ENCODE peak calls at places on chromosomes 5 and 9, in five cellular contexts. C is Right ventricle myocardium superior, U is anterior cingulate cortex, D is GOT3, L is dermis microvascular lymphatic vessel endothelial cell. P is an unnamed sample.
A peak's percentile ranks its signal among the peaks of the same experiment; 100 is the strongest.

GRCh38 chr9:37512439-37512838 is 26.7 kb downstream of the POLR1E start:
- DNase-seq in D (no peak), U (no peak), L (no peak), C (no peak), P (no peak)

GRCh38 chr5:50958852-50959457 is 292.5 kb downstream of the PARP8 start:
- DNase-seq in U (no peak), C (no peak), L (peak; percentile 25), D (no peak), P (no peak)

GRCh38 chr9:98861881-98862501 is 54.5 kb downstream of the GALNT12 start:
- DNase-seq in C (no peak), L (no peak), U (no peak), D (peak; percentile 10), P (no peak)

GRCh38 chr5:132180134-132180745 is 47.4 kb downstream of the P4HA2 start:
- DNase-seq in D (no peak), L (peak; percentile 27), C (no peak), U (no peak), P (no peak)

GRCh38 chr9:34233691-34234090 is 54.8 kb downstream of the UBAP1 start:
- DNase-seq in D (no peak), L (no peak), U (no peak), C (no peak), P (no peak)

GRCh38 chr9:73441223-73441622 is 289.6 kb downstream of the ANXA1 start:
- DNase-seq in L (no peak), U (no peak), C (no peak), D (no peak), P (no peak)

GRCh38 chr5:55920784-55921183 is 69.6 kb downstream of the IL31RA start:
- DNase-seq in D (no peak), L (no peak), U (no peak), C (no peak), P (no peak)

GRCh38 chr9:114932502-114932901 is 2.1 kb upstream of the TNFSF8 start:
- DNase-seq in C (no peak), U (no peak), L (no peak), D (no peak), P (no peak)

GRCh38 chr5:143557061-143557818 is 153.8 kb upstream of the NR3C1 start:
- DNase-seq in L (no peak), C (no peak), U (no peak), D (no peak), P (no peak)

GRCh38 chr5:62299097-62299496 is 6.9 kb upstream of the KIF2A start:
- DNase-seq in L (no peak), C (no peak), U (no peak), D (no peak), P (no peak)

GRCh38 chr5:9852686-9853085 is 222.5 kb upstream of the TAS2R1 start:
- DNase-seq in D (no peak), U (no peak), C (no peak), L (no peak), P (no peak)

GRCh38 chr9:87497604-87498045 is at the start of gene DAPK1:
- DNase-seq in D (no peak), U (peak; percentile 32), L (no peak), C (peak; percentile 77), P (peak; percentile 84)

GRCh38 chr9:2066312-2067273 is 51.4 kb downstream of the SMARCA2 start:
- DNase-seq in U (no peak), L (peak; percentile 30), C (no peak), D (no peak), P (no peak)

GRCh38 chr5:72394688-72395087 is 74.5 kb downstream of the PTCD2 start:
- DNase-seq in L (no peak), C (no peak), D (no peak), U (no peak), P (no peak)

GRCh38 chr9:83430681-83431080 is 107.5 kb downstream of the FRMD3 start:
- DNase-seq in L (no peak), C (no peak), D (no peak), U (no peak), P (no peak)

GRCh38 chr5:108681079-108681921 is 66.4 kb upstream of the FER start:
- DNase-seq in D (no peak), C (no peak), U (no peak), L (peak; percentile 56), P (no peak)

GRCh38 chr5:133868946-133869674 is 99.3 kb downstream of the C5orf15 start:
- DNase-seq in D (peak; percentile 27), L (peak; percentile 41), U (peak; percentile 55), C (peak; percentile 85), P (peak; percentile 82)

GRCh38 chr9:136399176-136400037 is 563 bp downstream of the SNAPC4 start:
- DNase-seq in L (no peak), C (no peak), U (no peak), D (no peak), P (no peak)

GRCh38 chr5:108421713-108422112 is 39.8 kb upstream of the FBXL17 start:
- DNase-seq in L (no peak), C (no peak), U (no peak), D (no peak), P (no peak)

GRCh38 chr9:37929441-37929895 is 25.5 kb upstream of the SLC25A51 start:
- DNase-seq in D (no peak), L (no peak), C (no peak), U (no peak), P (peak; percentile 22)

GRCh38 chr9:18610956-18611355 is 137.0 kb downstream of the ADAMTSL1 start:
- DNase-seq in L (no peak), D (no peak), U (peak; percentile 30), C (no peak), P (no peak)

GRCh38 chr5:146565764-146566163 is 49.8 kb upstream of the GPR151 start:
- DNase-seq in C (no peak), D (no peak), L (peak; percentile 4), U (peak; percentile 47), P (no peak)

GRCh38 chr5:97383996-97384395 is 200.9 kb upstream of the RIOK2 start:
- DNase-seq in D (no peak), L (no peak), U (no peak), C (no peak), P (no peak)

GRCh38 chr5:88051148-88051547 is 217.5 kb downstream of the TMEM161B start:
- DNase-seq in L (no peak), C (no peak), U (no peak), D (no peak), P (no peak)

GRCh38 chr9:33791117-33791516 is 4.2 kb upstream of the PRSS3 start:
- DNase-seq in U (no peak), C (no peak), L (no peak), D (no peak), P (no peak)

GRCh38 chr9:69181908-69182353 is 7.9 kb downstream of the TJP2 start:
- DNase-seq in L (no peak), U (peak; percentile 41), C (no peak), D (no peak), P (no peak)

GRCh38 chr9:16866542-16866941 is 3.9 kb downstream of the BNC2 start:
- DNase-seq in C (no peak), U (no peak), L (no peak), D (no peak), P (no peak)

GRCh38 chr9:34047864-34048729 is 590 bp downstream of the UBAP2 start:
- DNase-seq in D (no peak), C (peak; percentile 57), L (no peak), U (no peak), P (peak; percentile 58)

GRCh38 chr9:14424323-14424722 is 110.4 kb upstream of the NFIB start:
- DNase-seq in D (no peak), U (no peak), C (no peak), L (no peak), P (no peak)

GRCh38 chr9:113901196-113901818 is 25.2 kb downstream of the ZNF618 start:
- DNase-seq in L (no peak), U (no peak), D (no peak), C (no peak), P (no peak)